ENCODE peak calls at places on chromosomes 2 and 18, in four cellular contexts. M, C, E and J are unnamed samples.

GRCh38 chr2:207219716-207220414 is 54.1 kb upstream of the KLF7 start:
- DNase-seq in M (no peak), C (no peak), E (no peak), J (no peak)

GRCh38 chr2:112867701-112868631 is 31.4 kb upstream of the IL1B start:
- DNase-seq in M (no peak), C (no peak), E (no peak), J (no peak)

GRCh38 chr2:86292571-86293515 is 44.6 kb downstream of the REEP1 start:
- DNase-seq in M (no peak), C (no peak), E (no peak), J (no peak)

GRCh38 chr2:96163768-96164429 is 18.7 kb upstream of the DUSP2 start:
- DNase-seq in M (no peak), C (no peak), E (no peak), J (peak)

GRCh38 chr2:213995400-213996105 is 415.3 kb upstream of the VWC2L start:
- DNase-seq in M (no peak), C (no peak), E (no peak), J (no peak)

GRCh38 chr2:234453216-234453615 is 43.7 kb downstream of the ARL4C start:
- DNase-seq in M (no peak), C (no peak), E (no peak), J (no peak)

GRCh38 chr2:110931648-110932047 is 189.1 kb upstream of the BCL2L11 start:
- DNase-seq in M (no peak), C (no peak), E (no peak), J (no peak)

GRCh38 chr2:84474176-84474575 is 15.1 kb upstream of the SUCLG1 start:
- DNase-seq in M (no peak), C (no peak), E (no peak), J (no peak)

GRCh38 chr2:239193925-239194687 is 206.7 kb downstream of the HDAC4 start:
- DNase-seq in M (no peak), C (peak), E (no peak), J (no peak)

GRCh38 chr2:71930073-71930681 is 217.5 kb downstream of the CYP26B1 start:
- DNase-seq in M (no peak), C (no peak), E (no peak), J (no peak)

GRCh38 chr2:113179446-113180045 is 5.8 kb downstream of the PSD4 start:
- DNase-seq in M (no peak), C (no peak), E (no peak), J (no peak)

GRCh38 chr2:46412010-46412409 is 67.4 kb upstream of the TMEM247 start:
- DNase-seq in M (no peak), C (no peak), E (no peak), J (no peak)

GRCh38 chr18:46332956-46333355 is 228.8 kb downstream of the HAUS1 start:
- DNase-seq in M (no peak), C (no peak), E (no peak), J (no peak)

GRCh38 chr2:157785200-157785599 is 90.9 kb downstream of the ACVR1 start:
- DNase-seq in M (no peak), C (no peak), E (no peak), J (no peak)

DNA sequence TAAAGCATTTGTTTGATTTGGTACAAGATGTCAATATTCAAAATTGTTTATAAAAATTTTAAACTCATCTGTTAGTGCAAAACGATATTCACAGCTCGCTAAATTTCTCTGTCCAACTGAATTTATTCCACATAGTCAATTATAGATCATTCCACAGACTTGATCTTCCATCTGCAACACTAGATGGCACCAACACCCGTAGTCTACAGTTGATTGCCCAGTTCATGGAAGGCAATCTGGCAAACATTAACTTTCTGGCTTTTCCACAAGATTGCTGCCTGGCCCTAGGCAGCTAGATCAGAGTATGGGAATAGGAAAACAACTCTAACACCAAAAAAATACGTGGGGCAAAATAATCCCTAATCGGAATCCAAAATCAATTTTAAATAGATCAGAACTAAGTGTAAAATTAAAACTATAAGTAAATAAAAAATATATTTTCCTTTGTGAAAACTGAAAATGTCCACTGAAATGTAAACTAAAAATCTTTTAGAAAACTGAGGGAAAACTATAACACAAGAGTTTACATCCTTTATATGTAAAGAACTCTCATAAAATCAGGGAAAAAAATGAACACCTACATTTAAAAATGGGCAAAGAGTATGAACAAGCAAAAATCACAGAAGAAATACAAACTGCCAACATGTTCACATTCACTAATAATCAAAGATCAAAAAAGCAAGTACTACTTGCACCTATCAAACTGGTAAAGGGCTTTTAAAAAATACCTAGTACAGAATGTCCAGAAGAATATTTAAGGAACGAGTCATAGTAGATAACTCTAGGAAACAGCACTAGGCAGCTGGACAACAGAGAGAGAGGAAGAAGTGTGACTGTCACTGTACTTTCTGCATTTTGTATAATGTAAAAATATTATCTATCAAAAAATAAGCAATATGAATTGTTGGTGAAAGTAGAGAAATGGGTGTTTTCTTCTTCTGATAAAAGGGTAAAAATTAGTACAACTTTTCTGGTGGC is 35.0 kb downstream of the RTN4 start:
- DNase-seq in M (peak), C (peak), E (peak), J (no peak)
- TF ChIP-seq CREM in M (no peak), C (no peak), E (no peak), J (no peak)

GRCh38 chr2:39099820-39100728 is 20.8 kb downstream of the SOS1 start:
- DNase-seq in M (no peak), C (no peak), E (no peak), J (no peak)
- TF ChIP-seq CREM in M (no peak), C (no peak), E (no peak), J (peak)

DNA sequence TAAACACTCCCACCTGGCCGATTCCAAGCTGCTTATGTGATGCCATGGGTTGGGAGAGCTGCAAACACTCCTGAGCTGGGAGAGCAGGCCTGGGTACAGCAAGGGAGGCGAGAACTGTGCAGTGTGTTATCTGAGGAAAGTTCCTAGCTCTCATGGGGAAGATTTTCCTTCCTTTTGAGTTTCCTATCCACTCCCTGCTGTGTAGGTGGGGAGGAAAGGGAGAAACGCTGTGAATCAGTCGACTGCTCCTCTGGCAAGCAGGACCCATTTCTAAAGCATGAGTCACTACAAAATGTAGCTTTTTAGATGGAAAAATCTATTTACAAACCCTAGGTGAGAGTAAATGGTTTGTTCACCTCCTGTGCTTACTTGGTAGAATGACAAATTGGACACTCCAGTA is 80.4 kb downstream of the SH3RF3 start:
- DNase-seq in M (no peak), C (no peak), E (no peak), J (no peak)
- TF ChIP-seq CREM in M (no peak), C (no peak), E (no peak), J (no peak)

GRCh38 chr18:11259421-11259820 is 110.1 kb upstream of the PIEZO2 start:
- DNase-seq in M (no peak), C (no peak), E (no peak), J (no peak)
- TF ChIP-seq CREM in M (no peak), C (no peak), E (no peak), J (no peak)